ENCODE peak calls at places on chromosomes 2 and 18, in eight cellular contexts. J is adrenal gland, X is GM06990, I is cardiac muscle cell, S is body of pancreas, G is ascending aorta, E is tibial artery, F is HCT116. A is an unnamed sample. For H3K36me3, the result is how much of the 10 kb centered on the place peaks cover.

GRCh38 chr2:76940559-76940958 is 581.6 kb downstream of the LRRTM4 start:
- DNase-seq in J (no peak), S (no peak), X (no peak), F (no peak), G (no peak), I (no peak), E (no peak), A (no peak)

GRCh38 chr2:127985735-127986134 is 42.1 kb downstream of the SAP130 start:
- DNase-seq in X (no peak), F (no peak), J (no peak), G (no peak), S (no peak), I (no peak), E (no peak), A (no peak)

GRCh38 chr2:218607436-218608115 is at the start of gene PLCD4:
- DNase-seq in X (no peak), G (no peak), S (peak), J (peak), F (no peak), E (peak), I (peak), A (peak)

GRCh38 chr2:152962446-152962845 is 244.0 kb downstream of the ARL6IP6 start:
- DNase-seq in F (no peak), X (no peak), I (no peak), E (no peak), J (no peak), G (no peak), S (no peak), A (no peak)

GRCh38 chr2:101951296-101951695 is 40.5 kb upstream of the IL1R2 start:
- DNase-seq in S (no peak), F (no peak), X (no peak), J (no peak), E (no peak), G (no peak), I (no peak), A (no peak)

GRCh38 chr18:21452808-21453511 is 147.5 kb downstream of the ESCO1 start:
- DNase-seq in E (no peak), F (no peak), I (no peak), G (no peak), S (no peak), J (no peak), X (no peak), A (no peak)

GRCh38 chr2:230909841-230910545 is 15.0 kb downstream of the GPR55 start:
- DNase-seq in E (peak), F (no peak), S (no peak), I (no peak), G (no peak), J (no peak), X (no peak), A (peak)

GRCh38 chr2:158459161-158460003 is 2.6 kb downstream of the PKP4 start:
- DNase-seq in G (no peak), J (no peak), I (no peak), F (no peak), S (no peak), X (no peak), E (no peak), A (no peak)

GRCh38 chr18:7809978-7810377 is 242.9 kb downstream of the PTPRM start:
- DNase-seq in F (no peak), G (no peak), E (no peak), X (no peak), I (no peak), J (no peak), S (no peak), A (no peak)

GRCh38 chr2:147501973-147502372 is 342.9 kb upstream of the ACVR2A start:
- DNase-seq in F (no peak), X (no peak), S (no peak), J (no peak), I (no peak), E (no peak), G (no peak), A (no peak)

GRCh38 chr2:171814883-171815282 is 79.2 kb downstream of the SLC25A12 start:
- DNase-seq in X (no peak), F (no peak), J (no peak), S (no peak), I (no peak), G (no peak), E (no peak), A (no peak)

GRCh38 chr18:13614701-13615288 is 111.6 kb downstream of the FAM210A start:
- DNase-seq in E (no peak), I (no peak), X (peak), J (no peak), F (no peak), G (no peak), S (peak), A (no peak)

GRCh38 chr2:227509824-227510619 is 38.1 kb downstream of the AGFG1 start:
- DNase-seq in J (no peak), G (no peak), E (no peak), S (no peak), X (no peak), I (no peak), F (peak), A (no peak)

GRCh38 chr18:74906189-74906588 is 302.8 kb downstream of the PTGR3 start:
- DNase-seq in J (no peak), S (no peak), E (no peak), G (no peak), F (no peak), I (no peak), X (no peak), A (no peak)

GRCh38 chr2:160367887-160368286 is 125.7 kb downstream of the RBMS1 start:
- DNase-seq in J (peak), F (no peak), S (peak), X (no peak), E (no peak), I (peak), G (no peak), A (no peak)

GRCh38 chr2:188091235-188091634 is 200.4 kb upstream of the GULP1 start:
- DNase-seq in G (no peak), S (no peak), I (peak), X (no peak), F (no peak), J (no peak), E (no peak), A (no peak)

GRCh38 chr2:10527585-10527984 is 79.5 kb upstream of the ODC1 start:
- DNase-seq in G (no peak), F (no peak), E (no peak), J (no peak), S (no peak), X (no peak), I (no peak), A (no peak)

GRCh38 chr2:20525041-20526035 is 78.5 kb downstream of the RHOB start:
- DNase-seq in E (peak), S (peak), J (no peak), X (peak), G (no peak), F (no peak), I (no peak), A (no peak)

GRCh38 chr2:215207791-215208367 is 69.5 kb upstream of the ABCA12 start:
- DNase-seq in E (no peak), J (no peak), F (no peak), G (no peak), X (no peak), S (no peak), I (no peak), A (peak)

GRCh38 chr2:44237221-44237620 is 38.1 kb upstream of the SLC3A1 start:
- DNase-seq in X (peak), J (no peak), S (no peak), G (no peak), F (no peak), E (no peak), I (no peak), A (no peak)

GRCh38 chr18:69936191-69936558 is 11.5 kb downstream of the CD226 start:
- DNase-seq in I (no peak), X (no peak), F (no peak), G (no peak), E (no peak), S (peak), J (peak), A (no peak)

GRCh38 chr18:76052196-76052595 is 442.8 kb downstream of the ZNF516 start:
- DNase-seq in S (no peak), J (no peak), F (no peak), G (no peak), X (no peak), I (no peak), E (no peak), A (no peak)

DNA sequence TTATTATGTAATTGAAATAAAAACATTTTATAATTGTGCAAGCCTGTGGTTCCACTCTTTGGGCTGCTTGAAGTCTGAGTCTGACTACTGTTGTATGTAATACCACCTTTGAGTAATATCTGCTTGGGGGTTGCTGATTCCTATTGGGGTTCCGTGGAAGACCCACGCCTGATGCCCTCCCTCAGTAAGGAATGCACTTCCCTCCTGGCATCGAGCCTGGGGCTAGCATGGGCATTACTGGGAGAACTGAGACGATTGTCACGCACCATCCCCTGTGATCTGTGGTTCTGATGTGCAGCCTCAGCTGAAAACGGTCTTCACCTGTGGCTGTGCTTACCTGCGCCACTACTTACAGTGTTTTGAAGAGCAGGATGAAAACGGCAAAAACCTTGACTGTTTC is 32.7 kb upstream of the RBM44 start:
- DNase-seq in X (no peak), S (no peak), J (no peak), E (no peak), F (no peak), G (no peak), I (no peak), A (no peak)
- H3K36me3 ChIP-seq in X (under half), S (under half), J (under half), E (half or more), F (under half), G (under half), I (under half), A (half or more)

GRCh38 chr2:37230581-37230980 is 815 bp downstream of the CEBPZ start:
- DNase-seq in I (peak), F (no peak), E (no peak), S (no peak), X (no peak), G (no peak), J (no peak), A (no peak)

GRCh38 chr2:37226863-37227262 is 4.5 kb downstream of the CEBPZ start:
- DNase-seq in I (no peak), S (no peak), F (no peak), G (no peak), J (no peak), X (no peak), E (no peak), A (no peak)

GRCh38 chr2:37228788-37229187 is 2.6 kb downstream of the CEBPZ start:
- DNase-seq in E (no peak), F (no peak), S (no peak), J (no peak), G (no peak), X (no peak), I (no peak), A (no peak)

GRCh38 chr2:37231251-37232130 is at the start of the genes CEBPZ and NDUFAF7:
- DNase-seq in E (peak), S (peak), G (peak), X (peak), J (peak), I (peak), F (peak), A (peak)

GRCh38 chr2:37232131-37232933 is 874 bp downstream of the NDUFAF7 start:
- DNase-seq in I (no peak), E (peak), J (peak), S (no peak), X (no peak), G (no peak), F (no peak), A (no peak)
- H3K36me3 ChIP-seq in I (under half), E (under half), J (under half), S (under half), X (under half), G (under half), F (under half), A (half or more)

GRCh38 chr18:10895976-10896375 is 253.4 kb downstream of the PIEZO2 start:
- DNase-seq in J (no peak), S (no peak), X (no peak), F (no peak), G (no peak), I (no peak), E (no peak), A (no peak)

GRCh38 chr18:10901329-10901728 is 248.0 kb downstream of the PIEZO2 start:
- DNase-seq in F (no peak), G (no peak), I (no peak), S (no peak), J (no peak), E (no peak), X (no peak), A (no peak)

GRCh38 chr18:10900435-10900834 is 248.9 kb downstream of the PIEZO2 start:
- DNase-seq in J (no peak), E (no peak), F (no peak), I (no peak), S (no peak), G (no peak), X (no peak), A (no peak)

GRCh38 chr18:10893761-10894160 is 255.6 kb downstream of the PIEZO2 start:
- DNase-seq in I (no peak), X (no peak), S (no peak), E (no peak), F (no peak), G (no peak), J (no peak), A (no peak)

DNA sequence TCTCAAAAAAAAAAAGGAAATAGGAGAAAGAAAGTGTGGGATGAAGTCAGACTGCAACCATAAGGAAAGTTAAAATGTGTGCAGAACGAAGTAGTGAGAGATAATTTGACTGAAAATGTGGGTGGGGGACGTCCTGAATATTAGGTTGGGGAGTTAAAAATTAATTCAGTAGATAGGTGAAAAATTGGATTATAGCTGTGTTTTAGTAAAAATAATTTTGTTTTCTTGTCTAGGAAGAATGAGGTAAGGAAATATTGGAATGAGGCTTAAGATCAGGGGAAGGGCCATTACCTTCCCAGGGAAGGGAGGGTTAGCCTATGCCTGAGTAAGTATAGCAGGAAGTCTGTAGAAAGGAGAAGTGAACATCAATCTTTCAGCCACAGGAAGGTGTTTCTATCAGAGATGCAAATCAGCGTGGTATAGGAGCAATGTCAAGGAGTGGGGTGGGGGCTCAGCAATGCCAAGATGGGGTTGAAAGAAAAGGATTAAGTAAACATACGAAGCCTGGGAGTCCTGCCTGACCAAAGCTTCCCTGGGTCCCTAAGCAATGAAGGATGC is 250.9 kb downstream of the PIEZO2 start:
- DNase-seq in E (no peak), S (no peak), F (no peak), X (no peak), J (no peak), G (no peak), I (no peak), A (no peak)
- H3K36me3 ChIP-seq in E (under half), S (under half), F (under half), X (under half), J (under half), G (under half), I (under half), A (under half)

GRCh38 chr2:233435436-233436190 is 81.3 kb downstream of the DGKD start:
- DNase-seq in J (no peak), S (no peak), F (no peak), I (no peak), X (no peak), G (no peak), E (peak), A (no peak)
- H3K36me3 ChIP-seq in J (under half), S (under half), F (under half), I (under half), X (under half), G (under half), E (half or more), A (under half)

DNA sequence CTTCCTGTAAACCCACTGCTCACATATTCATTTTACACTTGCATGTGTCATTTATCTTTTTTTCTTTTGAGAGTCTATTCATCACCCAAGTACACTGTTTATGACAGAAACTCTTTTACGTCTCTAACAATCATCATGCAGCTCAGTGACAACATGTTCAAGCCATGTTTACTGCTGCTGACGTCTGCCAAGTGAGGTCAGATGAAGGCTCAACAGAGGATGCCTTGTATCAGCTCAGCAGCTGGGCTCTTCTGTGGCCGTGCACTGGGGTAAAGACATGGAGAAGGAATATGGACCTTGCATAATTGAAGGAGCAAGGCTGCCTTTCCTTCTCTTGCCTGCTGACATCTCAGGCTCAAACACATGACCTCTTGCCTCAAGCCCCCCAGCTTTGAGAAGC is 99.6 kb downstream of the ADD2 start:
- DNase-seq in J (no peak), F (no peak), E (no peak), X (no peak), S (no peak), I (no peak), G (no peak), A (no peak)
- H3K36me3 ChIP-seq in J (under half), F (under half), E (under half), X (under half), S (under half), I (under half), G (under half), A (under half)

GRCh38 chr2:86074256-86074655 is 31.4 kb downstream of the POLR1A start:
- DNase-seq in S (no peak), E (no peak), J (no peak), G (no peak), F (no peak), X (no peak), I (no peak), A (no peak)
- H3K36me3 ChIP-seq in S (under half), E (half or more), J (under half), G (under half), F (under half), X (under half), I (under half), A (half or more)

DNA sequence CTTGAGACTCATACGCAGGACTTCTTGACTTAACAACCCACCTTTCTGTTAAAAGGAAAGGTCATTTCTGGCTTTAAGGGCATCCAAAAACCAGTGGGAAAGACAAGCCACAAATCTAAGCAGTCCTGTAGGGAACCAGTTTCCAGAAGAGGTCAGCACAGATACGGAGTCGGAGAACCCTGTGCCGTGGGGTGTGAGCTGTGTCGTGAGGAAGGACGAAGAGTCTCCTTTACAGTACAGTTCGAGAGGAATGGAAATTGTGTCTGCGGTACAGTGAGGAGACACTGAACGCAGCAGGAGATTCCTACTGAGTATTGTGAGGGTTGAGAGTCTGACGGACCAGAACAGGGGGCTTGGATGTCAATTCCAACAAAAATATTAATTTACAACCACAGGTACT is 17.7 kb downstream of the SLC30A3 start:
- DNase-seq in E (no peak), S (no peak), X (no peak), F (no peak), I (no peak), J (no peak), G (no peak), A (no peak)
- H3K36me3 ChIP-seq in E (half or more), S (under half), X (under half), F (under half), I (under half), J (under half), G (under half), A (under half)

GRCh38 chr2:99420751-99421299 is 69.0 kb downstream of the REV1 start:
- DNase-seq in S (no peak), F (no peak), G (no peak), J (no peak), I (peak), X (no peak), E (no peak), A (no peak)

GRCh38 chr2:99422599-99422998 is 67.2 kb downstream of the REV1 start:
- DNase-seq in I (no peak), X (no peak), E (no peak), F (no peak), G (no peak), S (no peak), J (no peak), A (no peak)

GRCh38 chr2:99424391-99424790 is 65.4 kb downstream of the REV1 start:
- DNase-seq in J (no peak), G (no peak), E (no peak), S (no peak), F (no peak), I (no peak), X (no peak), A (no peak)

GRCh38 chr2:99420031-99420430 is 69.8 kb downstream of the REV1 start:
- DNase-seq in X (no peak), J (no peak), S (no peak), E (no peak), G (no peak), I (no peak), F (no peak), A (no peak)

DNA sequence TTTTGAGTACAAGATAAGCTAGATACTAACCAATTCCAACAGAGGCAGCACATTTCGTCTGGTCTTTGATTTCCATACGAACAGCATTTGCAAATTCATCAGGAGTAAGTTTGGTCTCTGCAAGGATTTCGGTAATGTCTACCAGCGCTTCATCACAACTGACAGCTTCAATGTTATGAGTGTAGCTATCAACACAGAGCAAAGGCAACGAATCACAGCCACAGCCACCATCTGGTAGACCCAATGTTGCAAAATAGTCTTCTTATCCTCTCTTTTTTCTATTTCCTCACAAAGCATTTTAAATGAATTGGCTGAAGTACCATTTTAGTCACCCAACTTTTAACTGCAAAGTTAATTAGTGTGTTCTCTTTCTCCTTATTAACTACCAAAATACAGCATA is 68.3 kb downstream of the REV1 start:
- DNase-seq in I (no peak), F (no peak), J (no peak), S (no peak), G (no peak), X (no peak), E (no peak), A (no peak)
- H3K36me3 ChIP-seq in I (under half), F (under half), J (under half), S (under half), G (under half), X (under half), E (half or more), A (half or more)